ENCODE peak calls at places on chromosome 14, in four cellular contexts. One of them, this sample, is unnamed.

GRCh38 chr14:53152627-53152908 is 555 bp downstream of the DDHD1 start:
- DNase-seq in H1: no peak
- DNase-seq in HepG2: no peak
- DNase-seq in GM12878: no peak
- DNase-seq in this sample: no peak

GRCh38 chr14:72613196-72613974 is 280.5 kb downstream of the DPF3 start:
- DNase-seq in H1: peak; percentile 26
- DNase-seq in HepG2: no peak
- DNase-seq in GM12878: no peak
- DNase-seq in this sample: no peak

GRCh38 chr14:54776361-54777001 is 126.1 kb downstream of the GCH1 start:
- DNase-seq in H1: no peak
- DNase-seq in HepG2: no peak
- DNase-seq in GM12878: peak; percentile 24
- DNase-seq in this sample: no peak

GRCh38 chr14:30252800-30253425 is 306.0 kb upstream of the G2E3 start:
- DNase-seq in H1: no peak
- DNase-seq in HepG2: no peak
- DNase-seq in GM12878: no peak
- DNase-seq in this sample: no peak

GRCh38 chr14:83342590-83342989 is 1808.9 kb upstream of the SEL1L start:
- DNase-seq in H1: no peak
- DNase-seq in HepG2: no peak
- DNase-seq in GM12878: no peak
- DNase-seq in this sample: no peak

GRCh38 chr14:88384653-88385205 is 728 bp upstream of the SPATA7 start:
- DNase-seq in H1: no peak
- DNase-seq in HepG2: no peak
- DNase-seq in GM12878: no peak
- DNase-seq in this sample: no peak

GRCh38 chr14:49768301-49769121 is 558 bp downstream of the KLHDC2 start:
- DNase-seq in H1: peak; percentile 63
- DNase-seq in HepG2: peak; percentile 70
- DNase-seq in GM12878: no peak
- DNase-seq in this sample: peak; percentile 18

GRCh38 chr14:23006544-23007419 is 3.2 kb downstream of the C14orf93 start:
- DNase-seq in H1: peak; percentile 92
- DNase-seq in HepG2: peak; percentile 100
- DNase-seq in GM12878: peak; percentile 96
- DNase-seq in this sample: peak; percentile 96

GRCh38 chr14:72779679-72780078 is 114.2 kb downstream of the DPF3 start:
- DNase-seq in H1: peak; percentile 13
- DNase-seq in HepG2: no peak
- DNase-seq in GM12878: no peak
- DNase-seq in this sample: no peak

GRCh38 chr14:33210304-33210703 is 271.6 kb downstream of the NPAS3 start:
- DNase-seq in H1: peak; percentile 53
- DNase-seq in HepG2: no peak
- DNase-seq in GM12878: no peak
- DNase-seq in this sample: no peak

GRCh38 chr14:68891851-68892660 is 87.0 kb downstream of the ACTN1 start:
- DNase-seq in H1: no peak
- DNase-seq in HepG2: no peak
- DNase-seq in GM12878: no peak
- DNase-seq in this sample: no peak

GRCh38 chr14:77043984-77044485 is 15.5 kb upstream of the IRF2BPL start:
- DNase-seq in H1: no peak
- DNase-seq in HepG2: no peak
- DNase-seq in GM12878: no peak
- DNase-seq in this sample: no peak

GRCh38 chr14:69460093-69460701 is 24.3 kb upstream of the PLEKHD1 start:
- DNase-seq in H1: no peak
- DNase-seq in HepG2: peak; percentile 73
- DNase-seq in GM12878: peak; percentile 25
- DNase-seq in this sample: peak; percentile 63

GRCh38 chr14:24339284-24340151 is at the start of gene RIPK3:
- DNase-seq in H1: peak; percentile 77
- DNase-seq in HepG2: no peak
- DNase-seq in GM12878: peak; percentile 36
- DNase-seq in this sample: no peak
- TF ChIP-seq EZH2 in H1: peak; percentile 83
- TF ChIP-seq EZH2 in HepG2: no peak
- TF ChIP-seq EZH2 in GM12878: no peak
- TF ChIP-seq EZH2 in this sample: no peak

GRCh38 chr14:61563880-61564622 is 131.3 kb upstream of the HIF1A start:
- DNase-seq in H1: no peak
- DNase-seq in HepG2: no peak
- DNase-seq in GM12878: no peak
- DNase-seq in this sample: no peak

GRCh38 chr14:61561144-61561543 is 134.2 kb upstream of the HIF1A start:
- DNase-seq in H1: no peak
- DNase-seq in HepG2: peak; percentile 42
- DNase-seq in GM12878: no peak
- DNase-seq in this sample: no peak

GRCh38 chr14:61563162-61563511 is 132.2 kb upstream of the HIF1A start:
- DNase-seq in H1: no peak
- DNase-seq in HepG2: no peak
- DNase-seq in GM12878: no peak
- DNase-seq in this sample: no peak

GRCh38 chr14:61561657-61562276 is 133.5 kb upstream of the HIF1A start:
- DNase-seq in H1: no peak
- DNase-seq in HepG2: peak; percentile 94
- DNase-seq in GM12878: no peak
- DNase-seq in this sample: peak; percentile 82

GRCh38 chr14:61562321-61563161 is 132.8 kb upstream of the HIF1A start:
- DNase-seq in H1: no peak
- DNase-seq in HepG2: peak; percentile 90
- DNase-seq in GM12878: no peak
- DNase-seq in this sample: peak; percentile 96
- TF ChIP-seq CEBPB in H1: no peak
- TF ChIP-seq CEBPB in HepG2: no peak
- TF ChIP-seq CEBPB in GM12878: no peak
- TF ChIP-seq CEBPB in this sample: no peak

GRCh38 chr14:98685725-98686124 is 586.3 kb downstream of the BCL11B start:
- DNase-seq in H1: no peak
- DNase-seq in HepG2: no peak
- DNase-seq in GM12878: no peak
- DNase-seq in this sample: no peak
- H3K9me3 ChIP-seq in H1: no peaks in the 10 kb centered on the region
- H3K9me3 ChIP-seq in HepG2: peaks cover 41% of the 10 kb centered on the region
- H3K9me3 ChIP-seq in GM12878: no peaks in the 10 kb centered on the region
- H3K9me3 ChIP-seq in this sample: no peaks in the 10 kb centered on the region

GRCh38 chr14:74257988-74258704 is 18.9 kb downstream of the VSX2 start:
- DNase-seq in H1: no peak
- DNase-seq in HepG2: no peak
- DNase-seq in GM12878: no peak
- DNase-seq in this sample: no peak
- TF ChIP-seq EZH2 in H1: peak; percentile 73
- TF ChIP-seq EZH2 in HepG2: no peak
- TF ChIP-seq EZH2 in GM12878: no peak
- TF ChIP-seq EZH2 in this sample: no peak

GRCh38 chr14:58862421-58862820 is 224.7 kb downstream of the DACT1 start:
- DNase-seq in H1: no peak
- DNase-seq in HepG2: no peak
- DNase-seq in GM12878: no peak
- DNase-seq in this sample: no peak

GRCh38 chr14:58863576-58864345 is 226.0 kb downstream of the DACT1 start:
- DNase-seq in H1: no peak
- DNase-seq in HepG2: no peak
- DNase-seq in GM12878: no peak
- DNase-seq in this sample: no peak

GRCh38 chr14:58865520-58866281 is 227.9 kb downstream of the DACT1 start:
- DNase-seq in H1: no peak
- DNase-seq in HepG2: no peak
- DNase-seq in GM12878: no peak
- DNase-seq in this sample: no peak

GRCh38 chr14:58864751-58865519 is 227.2 kb downstream of the DACT1 start:
- DNase-seq in H1: no peak
- DNase-seq in HepG2: no peak
- DNase-seq in GM12878: no peak
- DNase-seq in this sample: no peak

DNA sequence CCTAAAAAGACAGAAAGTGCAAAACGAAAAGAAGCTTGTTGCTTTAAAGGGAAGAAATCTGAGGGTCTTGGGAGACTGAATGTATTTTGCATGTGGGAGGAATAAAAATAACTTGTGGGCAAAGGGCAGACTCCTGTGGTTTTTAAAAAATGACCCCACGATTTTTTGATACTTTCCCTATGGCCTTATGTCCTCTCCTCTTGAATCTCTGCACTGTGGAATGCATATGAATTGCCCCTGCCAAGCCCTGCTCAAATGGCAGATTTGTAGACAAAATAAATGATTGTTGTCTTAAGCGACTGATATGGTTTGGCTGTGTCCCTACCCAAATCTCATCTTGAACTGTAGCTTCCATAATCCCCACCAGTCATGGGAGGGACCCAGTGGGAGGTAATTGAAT is 223.8 kb downstream of the DACT1 start:
- DNase-seq in H1: no peak
- DNase-seq in HepG2: no peak
- DNase-seq in GM12878: no peak
- DNase-seq in this sample: no peak
- TF ChIP-seq CEBPB in H1: no peak
- TF ChIP-seq CEBPB in HepG2: no peak
- TF ChIP-seq CEBPB in GM12878: no peak
- TF ChIP-seq CEBPB in this sample: no peak

DNA sequence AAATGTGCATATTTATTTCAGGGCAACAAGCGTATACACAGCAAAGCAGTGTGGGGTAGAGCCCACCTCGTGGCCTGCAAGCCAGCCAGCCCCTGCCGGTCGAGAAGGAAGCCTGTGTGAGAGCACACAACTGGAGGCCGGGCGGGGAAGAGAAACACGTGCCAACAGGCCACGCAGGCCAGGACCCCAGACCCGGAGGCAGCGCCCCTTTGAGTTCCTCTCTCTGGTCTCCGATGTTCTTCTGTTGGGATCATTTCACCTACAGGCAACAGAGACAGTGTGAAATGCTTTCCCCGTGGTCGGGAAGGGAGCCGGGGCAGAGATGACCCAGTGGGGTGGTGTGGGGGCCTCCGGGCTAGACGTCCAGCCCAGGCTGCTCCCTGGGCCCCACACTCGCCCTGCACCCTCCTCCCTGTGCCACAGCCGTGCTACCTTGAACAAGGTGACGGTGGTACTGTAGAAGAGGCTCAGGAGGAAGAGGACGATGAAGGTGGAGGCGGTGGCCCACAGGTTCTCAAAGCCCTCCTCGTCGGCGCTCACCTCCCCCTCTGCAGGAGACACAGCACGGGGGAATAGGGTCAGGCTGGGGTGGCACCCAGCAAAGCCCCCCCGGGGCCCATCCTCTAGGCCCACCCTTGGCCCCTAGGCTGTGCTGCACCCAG is 325.5 kb downstream of the TMEM121 start:
- DNase-seq in H1: no peak
- DNase-seq in HepG2: no peak
- DNase-seq in GM12878: no peak
- DNase-seq in this sample: no peak
- H3K9me3 ChIP-seq in H1: peaks cover 67% of the 10 kb centered on the region
- H3K9me3 ChIP-seq in HepG2: no peaks in the 10 kb centered on the region
- H3K9me3 ChIP-seq in GM12878: no peaks in the 10 kb centered on the region
- H3K9me3 ChIP-seq in this sample: no peaks in the 10 kb centered on the region

DNA sequence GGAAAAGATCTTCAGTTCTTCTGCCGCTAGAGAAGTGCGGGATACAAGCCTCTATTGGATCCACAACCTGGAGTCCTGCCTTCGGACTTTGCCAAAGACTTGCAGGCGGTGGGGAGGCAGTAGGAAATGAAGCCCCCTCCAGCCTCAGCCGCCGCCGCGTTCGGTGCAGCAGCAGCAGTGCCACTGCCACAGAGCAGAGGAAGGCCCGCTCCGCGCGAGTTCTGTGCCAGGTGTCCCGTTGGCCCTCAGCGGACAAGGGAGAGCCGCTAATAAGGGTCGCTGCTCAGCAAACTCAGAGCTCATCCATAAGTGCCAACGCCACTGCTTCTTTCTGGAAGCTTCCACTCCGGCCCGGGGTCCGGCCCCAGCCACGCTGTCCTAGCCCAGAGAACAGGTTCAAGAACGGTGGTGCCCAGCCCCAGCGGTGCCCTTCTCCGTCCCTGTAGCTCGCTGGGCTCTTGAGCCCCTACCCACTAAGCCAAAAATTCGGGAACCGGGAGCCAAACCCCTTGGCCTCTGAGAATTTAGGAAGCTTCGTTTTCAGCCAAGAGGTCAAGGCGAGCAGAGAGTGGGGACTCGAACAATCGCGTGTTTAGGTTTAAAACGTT is 6.4 kb downstream of the SIX1 start:
- DNase-seq in H1: peak; percentile 63
- DNase-seq in HepG2: no peak
- DNase-seq in GM12878: no peak
- DNase-seq in this sample: no peak
- TF ChIP-seq EZH2 in H1: peak; percentile 94
- TF ChIP-seq EZH2 in HepG2: no peak
- TF ChIP-seq EZH2 in GM12878: no peak
- TF ChIP-seq EZH2 in this sample: no peak

GRCh38 chr14:100076630-100077029 is 11.4 kb downstream of the EVL start:
- DNase-seq in H1: no peak
- DNase-seq in HepG2: no peak
- DNase-seq in GM12878: no peak
- DNase-seq in this sample: no peak
- TF ChIP-seq CEBPB in H1: peak; percentile 84
- TF ChIP-seq CEBPB in HepG2: peak; percentile 96
- TF ChIP-seq CEBPB in GM12878: no peak
- TF ChIP-seq CEBPB in this sample: peak; percentile 56

GRCh38 chr14:94974893-94975292 is 182.4 kb downstream of the DICER1 start:
- DNase-seq in H1: no peak
- DNase-seq in HepG2: no peak
- DNase-seq in GM12878: no peak
- DNase-seq in this sample: no peak
- H3K9me3 ChIP-seq in H1: no peaks in the 10 kb centered on the region
- H3K9me3 ChIP-seq in HepG2: no peaks in the 10 kb centered on the region
- H3K9me3 ChIP-seq in GM12878: no peaks in the 10 kb centered on the region
- H3K9me3 ChIP-seq in this sample: no peaks in the 10 kb centered on the region

GRCh38 chr14:105123981-105124836 is 44.4 kb downstream of the JAG2 start:
- DNase-seq in H1: no peak
- DNase-seq in HepG2: no peak
- DNase-seq in GM12878: no peak
- DNase-seq in this sample: no peak
- TF ChIP-seq EZH2 in H1: no peak
- TF ChIP-seq EZH2 in HepG2: no peak
- TF ChIP-seq EZH2 in GM12878: no peak
- TF ChIP-seq EZH2 in this sample: no peak